ENCODE peak calls at places on chromosome 3, in eight cellular contexts. One of them, this sample, is unnamed.

GRCh38 chr3:53412953-53413352 is 65.6 kb upstream of the DCP1A start:
- DNase-seq in left ventricle myocardium inferior: no peak
- DNase-seq in astrocyte: no peak
- DNase-seq in psoas muscle: no peak
- DNase-seq in A549: no peak
- DNase-seq in IMR-90: no peak
- DNase-seq in transverse colon: no peak
- DNase-seq in heart right ventricle: no peak
- DNase-seq in this sample: no peak

GRCh38 chr3:156353535-156353934 is 201.4 kb downstream of the SSR3 start:
- DNase-seq in heart right ventricle: no peak
- DNase-seq in A549: no peak
- DNase-seq in transverse colon: no peak
- DNase-seq in psoas muscle: no peak
- DNase-seq in astrocyte: no peak
- DNase-seq in left ventricle myocardium inferior: no peak
- DNase-seq in IMR-90: no peak
- DNase-seq in this sample: no peak

GRCh38 chr3:100782906-100783305 is 73.6 kb downstream of the TFG start:
- DNase-seq in astrocyte: peak
- DNase-seq in psoas muscle: no peak
- DNase-seq in left ventricle myocardium inferior: no peak
- DNase-seq in transverse colon: no peak
- DNase-seq in IMR-90: peak
- DNase-seq in heart right ventricle: no peak
- DNase-seq in A549: no peak
- DNase-seq in this sample: no peak

GRCh38 chr3:158642474-158643210 is 1.7 kb upstream of the GFM1 start:
- DNase-seq in A549: no peak
- DNase-seq in psoas muscle: no peak
- DNase-seq in heart right ventricle: no peak
- DNase-seq in astrocyte: no peak
- DNase-seq in left ventricle myocardium inferior: no peak
- DNase-seq in IMR-90: no peak
- DNase-seq in transverse colon: no peak
- DNase-seq in this sample: no peak

GRCh38 chr3:100399341-100400071 is 1.4 kb downstream of the TOMM70 start:
- DNase-seq in IMR-90: no peak
- DNase-seq in astrocyte: no peak
- DNase-seq in transverse colon: no peak
- DNase-seq in left ventricle myocardium inferior: no peak
- DNase-seq in psoas muscle: no peak
- DNase-seq in heart right ventricle: no peak
- DNase-seq in A549: no peak
- DNase-seq in this sample: no peak

GRCh38 chr3:8755564-8756237 is 13.7 kb downstream of the OXTR start:
- DNase-seq in IMR-90: no peak
- DNase-seq in astrocyte: no peak
- DNase-seq in transverse colon: no peak
- DNase-seq in left ventricle myocardium inferior: no peak
- DNase-seq in heart right ventricle: no peak
- DNase-seq in psoas muscle: no peak
- DNase-seq in A549: peak
- DNase-seq in this sample: no peak

GRCh38 chr3:65856907-65857306 is 181.8 kb downstream of the MAGI1 start:
- DNase-seq in astrocyte: no peak
- DNase-seq in heart right ventricle: no peak
- DNase-seq in left ventricle myocardium inferior: no peak
- DNase-seq in psoas muscle: no peak
- DNase-seq in transverse colon: no peak
- DNase-seq in IMR-90: no peak
- DNase-seq in A549: no peak
- DNase-seq in this sample: no peak

GRCh38 chr3:41330465-41330864 is 131.2 kb downstream of the CTNNB1 start:
- DNase-seq in psoas muscle: no peak
- DNase-seq in astrocyte: peak
- DNase-seq in transverse colon: no peak
- DNase-seq in heart right ventricle: no peak
- DNase-seq in A549: no peak
- DNase-seq in left ventricle myocardium inferior: no peak
- DNase-seq in IMR-90: peak
- DNase-seq in this sample: no peak

GRCh38 chr3:192121921-192122320 is 605.4 kb downstream of the FGF12 start:
- DNase-seq in heart right ventricle: no peak
- DNase-seq in IMR-90: no peak
- DNase-seq in psoas muscle: no peak
- DNase-seq in A549: no peak
- DNase-seq in left ventricle myocardium inferior: no peak
- DNase-seq in astrocyte: no peak
- DNase-seq in transverse colon: no peak
- DNase-seq in this sample: no peak

GRCh38 chr3:195820186-195820585 is 8.5 kb upstream of the MUC4 start:
- DNase-seq in psoas muscle: no peak
- DNase-seq in left ventricle myocardium inferior: no peak
- DNase-seq in transverse colon: no peak
- DNase-seq in IMR-90: no peak
- DNase-seq in A549: no peak
- DNase-seq in astrocyte: no peak
- DNase-seq in heart right ventricle: no peak
- DNase-seq in this sample: no peak

GRCh38 chr3:94360982-94361381 is 298.1 kb downstream of the NSUN3 start:
- DNase-seq in heart right ventricle: peak
- DNase-seq in left ventricle myocardium inferior: peak
- DNase-seq in astrocyte: peak
- DNase-seq in IMR-90: no peak
- DNase-seq in psoas muscle: no peak
- DNase-seq in transverse colon: peak
- DNase-seq in A549: no peak
- DNase-seq in this sample: no peak

GRCh38 chr3:101069796-101070195 is 76.6 kb upstream of the ABI3BP start:
- DNase-seq in astrocyte: peak
- DNase-seq in A549: no peak
- DNase-seq in psoas muscle: no peak
- DNase-seq in transverse colon: no peak
- DNase-seq in heart right ventricle: no peak
- DNase-seq in IMR-90: peak
- DNase-seq in left ventricle myocardium inferior: no peak
- DNase-seq in this sample: no peak

GRCh38 chr3:179071161-179071568 is 444 bp downstream of the ZMAT3 start:
- DNase-seq in heart right ventricle: no peak
- DNase-seq in IMR-90: peak
- DNase-seq in psoas muscle: no peak
- DNase-seq in astrocyte: peak
- DNase-seq in A549: peak
- DNase-seq in transverse colon: peak
- DNase-seq in left ventricle myocardium inferior: no peak
- DNase-seq in this sample: no peak

GRCh38 chr3:170835346-170835745 is 34.6 kb downstream of the RPL22L1 start:
- DNase-seq in astrocyte: no peak
- DNase-seq in heart right ventricle: no peak
- DNase-seq in IMR-90: no peak
- DNase-seq in transverse colon: no peak
- DNase-seq in psoas muscle: no peak
- DNase-seq in left ventricle myocardium inferior: no peak
- DNase-seq in A549: no peak
- DNase-seq in this sample: no peak

GRCh38 chr3:71254251-71254650 is 329.3 kb downstream of the FOXP1 start:
- DNase-seq in IMR-90: peak
- DNase-seq in heart right ventricle: no peak
- DNase-seq in astrocyte: peak
- DNase-seq in left ventricle myocardium inferior: no peak
- DNase-seq in A549: peak
- DNase-seq in psoas muscle: no peak
- DNase-seq in transverse colon: no peak
- DNase-seq in this sample: no peak

GRCh38 chr3:132228923-132229322 is 88.3 kb upstream of the ACP3 start:
- DNase-seq in astrocyte: no peak
- DNase-seq in IMR-90: peak
- DNase-seq in psoas muscle: no peak
- DNase-seq in transverse colon: no peak
- DNase-seq in heart right ventricle: no peak
- DNase-seq in A549: peak
- DNase-seq in left ventricle myocardium inferior: no peak
- DNase-seq in this sample: no peak

GRCh38 chr3:42265059-42265991 is 660 bp downstream of the CCK start:
- DNase-seq in psoas muscle: peak
- DNase-seq in transverse colon: no peak
- DNase-seq in astrocyte: no peak
- DNase-seq in A549: no peak
- DNase-seq in IMR-90: no peak
- DNase-seq in left ventricle myocardium inferior: no peak
- DNase-seq in heart right ventricle: no peak
- DNase-seq in this sample: no peak

GRCh38 chr3:42159147-42159546 is 68.0 kb downstream of the TRAK1 start:
- DNase-seq in psoas muscle: no peak
- DNase-seq in heart right ventricle: no peak
- DNase-seq in A549: no peak
- DNase-seq in left ventricle myocardium inferior: no peak
- DNase-seq in astrocyte: no peak
- DNase-seq in IMR-90: no peak
- DNase-seq in transverse colon: no peak
- DNase-seq in this sample: no peak

GRCh38 chr3:198107840-198108734 is 148.1 kb downstream of the LMLN start:
- DNase-seq in heart right ventricle: no peak
- DNase-seq in IMR-90: peak
- DNase-seq in psoas muscle: no peak
- DNase-seq in left ventricle myocardium inferior: no peak
- DNase-seq in astrocyte: no peak
- DNase-seq in transverse colon: no peak
- DNase-seq in A549: no peak
- DNase-seq in this sample: no peak

GRCh38 chr3:67691207-67691606 is 36.8 kb upstream of the SUCLG2 start:
- DNase-seq in astrocyte: no peak
- DNase-seq in transverse colon: no peak
- DNase-seq in left ventricle myocardium inferior: no peak
- DNase-seq in IMR-90: no peak
- DNase-seq in A549: no peak
- DNase-seq in heart right ventricle: no peak
- DNase-seq in psoas muscle: no peak
- DNase-seq in this sample: no peak

GRCh38 chr3:129599073-129599472 is 7.4 kb downstream of the PLXND1 start:
- DNase-seq in transverse colon: no peak
- DNase-seq in A549: no peak
- DNase-seq in psoas muscle: no peak
- DNase-seq in IMR-90: no peak
- DNase-seq in astrocyte: no peak
- DNase-seq in left ventricle myocardium inferior: no peak
- DNase-seq in heart right ventricle: no peak
- DNase-seq in this sample: no peak
- TF ChIP-seq CTCF in transverse colon: no peak
- TF ChIP-seq CTCF in A549: no peak
- TF ChIP-seq CTCF in psoas muscle: no peak
- TF ChIP-seq CTCF in IMR-90: no peak
- TF ChIP-seq CTCF in astrocyte: no peak
- TF ChIP-seq CTCF in left ventricle myocardium inferior: no peak
- TF ChIP-seq CTCF in heart right ventricle: no peak
- TF ChIP-seq CTCF in this sample: no peak

DNA sequence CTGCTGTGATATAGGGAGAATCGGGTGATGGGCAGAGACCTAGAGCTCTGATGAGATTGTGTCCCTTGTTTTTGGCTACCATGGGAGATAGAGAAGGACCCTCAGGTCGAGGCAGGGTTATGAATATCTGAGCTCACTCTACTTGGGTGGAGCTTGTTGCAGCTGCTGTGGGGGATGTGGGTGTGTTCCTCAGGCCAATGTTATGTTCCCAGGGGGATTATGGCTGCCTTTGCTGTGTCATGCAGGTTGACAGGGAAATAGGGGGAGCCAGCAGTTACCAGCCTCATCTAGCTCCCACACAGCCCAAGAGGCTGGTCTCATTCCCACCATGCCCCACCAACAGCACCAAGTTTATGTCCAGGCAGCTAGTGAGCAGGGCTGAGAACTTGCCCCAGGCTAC is 131.5 kb downstream of the TRIM42 start:
- DNase-seq in transverse colon: no peak
- DNase-seq in astrocyte: no peak
- DNase-seq in heart right ventricle: no peak
- DNase-seq in psoas muscle: no peak
- DNase-seq in IMR-90: no peak
- DNase-seq in left ventricle myocardium inferior: no peak
- DNase-seq in A549: no peak
- DNase-seq in this sample: no peak
- H3K27ac ChIP-seq in transverse colon: no peak
- H3K27ac ChIP-seq in astrocyte: no peak
- H3K27ac ChIP-seq in heart right ventricle: no peak
- H3K27ac ChIP-seq in psoas muscle: no peak
- H3K27ac ChIP-seq in IMR-90: no peak
- H3K27ac ChIP-seq in left ventricle myocardium inferior: no peak
- H3K27ac ChIP-seq in A549: no peak
- H3K27ac ChIP-seq in this sample: no peak

DNA sequence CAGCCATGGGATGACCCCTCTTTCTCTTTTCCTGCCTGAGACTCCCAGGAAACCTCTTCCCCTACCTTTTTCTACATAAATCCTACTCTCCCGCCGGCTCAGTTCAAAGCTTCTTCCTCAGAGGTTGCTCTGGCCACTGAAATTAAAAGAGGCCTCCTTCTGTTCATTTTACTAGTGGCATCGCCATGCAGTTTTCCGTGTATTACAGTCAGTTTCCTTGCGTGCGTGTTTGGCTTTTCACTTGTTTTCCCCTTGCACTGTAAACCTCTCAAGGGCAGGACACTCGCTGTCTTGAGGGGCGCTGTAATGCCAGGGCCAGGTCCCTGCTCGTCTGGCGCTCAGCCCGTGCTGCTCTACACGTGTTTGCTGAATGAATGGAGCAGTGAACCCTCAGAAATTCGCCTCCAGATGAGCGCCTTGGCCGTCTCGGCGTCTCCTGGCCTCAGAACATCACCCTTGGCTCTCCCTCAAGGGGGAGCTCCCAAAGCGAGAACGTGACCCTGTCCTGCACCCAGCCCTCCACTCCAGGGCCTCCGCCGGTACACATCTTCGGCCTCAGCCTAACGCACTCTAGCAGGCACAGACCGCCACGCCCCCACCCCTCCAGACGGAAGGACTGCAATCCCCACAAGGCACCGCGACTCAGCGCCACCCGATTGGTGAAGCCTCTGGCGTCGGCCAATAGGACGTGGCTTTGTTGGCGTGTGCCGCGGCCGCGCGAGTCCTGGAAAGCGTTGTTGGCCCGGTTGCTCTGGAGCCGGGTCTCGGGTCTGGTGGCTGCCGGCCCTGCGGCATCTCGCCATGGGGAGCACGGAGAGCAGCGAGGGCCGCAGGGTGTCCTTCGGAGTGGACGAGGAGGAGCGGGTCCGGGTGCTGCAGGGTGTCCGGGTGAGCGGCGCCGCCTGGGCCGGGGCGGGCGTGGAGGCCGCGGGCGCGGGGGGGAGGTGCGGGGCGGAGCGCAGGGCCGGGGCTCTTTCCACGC is at the start of gene CHCHD6:
- DNase-seq in IMR-90: peak
- DNase-seq in A549: peak
- DNase-seq in psoas muscle: peak
- DNase-seq in astrocyte: peak
- DNase-seq in heart right ventricle: peak
- DNase-seq in left ventricle myocardium inferior: peak
- DNase-seq in transverse colon: peak
- DNase-seq in this sample: peak
- TF ChIP-seq CTCF in IMR-90: no peak
- TF ChIP-seq CTCF in A549: peak
- TF ChIP-seq CTCF in psoas muscle: peak
- TF ChIP-seq CTCF in astrocyte: peak
- TF ChIP-seq CTCF in heart right ventricle: peak
- TF ChIP-seq CTCF in left ventricle myocardium inferior: no peak
- TF ChIP-seq CTCF in transverse colon: peak
- TF ChIP-seq CTCF in this sample: peak

GRCh38 chr3:58661836-58662235 is 4.7 kb downstream of the FAM3D start:
- DNase-seq in heart right ventricle: no peak
- DNase-seq in left ventricle myocardium inferior: no peak
- DNase-seq in transverse colon: peak
- DNase-seq in A549: no peak
- DNase-seq in astrocyte: no peak
- DNase-seq in psoas muscle: no peak
- DNase-seq in IMR-90: no peak
- DNase-seq in this sample: no peak
- H3K27ac ChIP-seq in heart right ventricle: no peak
- H3K27ac ChIP-seq in left ventricle myocardium inferior: no peak
- H3K27ac ChIP-seq in transverse colon: peak
- H3K27ac ChIP-seq in A549: no peak
- H3K27ac ChIP-seq in astrocyte: no peak
- H3K27ac ChIP-seq in psoas muscle: no peak
- H3K27ac ChIP-seq in IMR-90: no peak
- H3K27ac ChIP-seq in this sample: no peak